ENCODE peak calls at places on chromosomes 6 and 20, in ten cellular contexts. One of them, this sample, is unnamed.
A peak's percentile ranks its signal among the peaks of the same experiment; 100 is the strongest.

GRCh38 chr20:52103911-52104545 is 87.6 kb downstream of the ZFP64 start:
- DNase-seq in nephron progenitor cell: peak; percentile 44
- DNase-seq in CD14-positive monocyte: peak; percentile 48
- DNase-seq in endodermal cell: peak; percentile 86
- DNase-seq in HFFc6: no peak
- DNase-seq in CD8-positive, alpha-beta T cell: no peak
- DNase-seq in uterus: no peak
- DNase-seq in Panc1: no peak
- DNase-seq in heart left ventricle: no peak
- DNase-seq in psoas muscle: no peak
- DNase-seq in this sample: no peak

GRCh38 chr6:27138837-27139752 is 108.4 kb upstream of the PRSS16 start:
- DNase-seq in nephron progenitor cell: peak; percentile 51
- DNase-seq in Panc1: no peak
- DNase-seq in CD14-positive monocyte: no peak
- DNase-seq in uterus: peak; percentile 47
- DNase-seq in psoas muscle: peak; percentile 60
- DNase-seq in HFFc6: peak; percentile 21
- DNase-seq in endodermal cell: peak; percentile 93
- DNase-seq in CD8-positive, alpha-beta T cell: peak; percentile 60
- DNase-seq in heart left ventricle: peak; percentile 61
- DNase-seq in this sample: no peak

GRCh38 chr6:111939902-111940301 is 66.7 kb upstream of the FYN start:
- DNase-seq in CD14-positive monocyte: peak; percentile 57
- DNase-seq in psoas muscle: no peak
- DNase-seq in uterus: no peak
- DNase-seq in Panc1: no peak
- DNase-seq in CD8-positive, alpha-beta T cell: no peak
- DNase-seq in endodermal cell: no peak
- DNase-seq in heart left ventricle: no peak
- DNase-seq in nephron progenitor cell: no peak
- DNase-seq in HFFc6: no peak
- DNase-seq in this sample: no peak

GRCh38 chr20:32828029-32828666 is 8.4 kb downstream of the MAPRE1 start:
- DNase-seq in uterus: no peak
- DNase-seq in CD8-positive, alpha-beta T cell: no peak
- DNase-seq in Panc1: no peak
- DNase-seq in psoas muscle: no peak
- DNase-seq in CD14-positive monocyte: no peak
- DNase-seq in nephron progenitor cell: no peak
- DNase-seq in heart left ventricle: no peak
- DNase-seq in HFFc6: no peak
- DNase-seq in endodermal cell: no peak
- DNase-seq in this sample: no peak

GRCh38 chr6:144667517-144667916 is 382.4 kb downstream of the UTRN start:
- DNase-seq in Panc1: no peak
- DNase-seq in endodermal cell: no peak
- DNase-seq in nephron progenitor cell: no peak
- DNase-seq in HFFc6: no peak
- DNase-seq in CD14-positive monocyte: no peak
- DNase-seq in uterus: no peak
- DNase-seq in psoas muscle: no peak
- DNase-seq in heart left ventricle: no peak
- DNase-seq in CD8-positive, alpha-beta T cell: no peak
- DNase-seq in this sample: no peak

GRCh38 chr6:52610745-52611355 is 34.0 kb upstream of the TRAM2 start:
- DNase-seq in Panc1: no peak
- DNase-seq in endodermal cell: no peak
- DNase-seq in CD8-positive, alpha-beta T cell: no peak
- DNase-seq in psoas muscle: no peak
- DNase-seq in nephron progenitor cell: no peak
- DNase-seq in CD14-positive monocyte: no peak
- DNase-seq in HFFc6: peak; percentile 67
- DNase-seq in heart left ventricle: no peak
- DNase-seq in uterus: no peak
- DNase-seq in this sample: no peak

GRCh38 chr6:108406943-108407342 is 112.1 kb downstream of the AFG1L start:
- DNase-seq in CD8-positive, alpha-beta T cell: no peak
- DNase-seq in nephron progenitor cell: no peak
- DNase-seq in Panc1: no peak
- DNase-seq in uterus: no peak
- DNase-seq in endodermal cell: no peak
- DNase-seq in psoas muscle: no peak
- DNase-seq in heart left ventricle: no peak
- DNase-seq in HFFc6: no peak
- DNase-seq in CD14-positive monocyte: no peak
- DNase-seq in this sample: no peak

GRCh38 chr6:128438311-128438916 is 82.0 kb downstream of the PTPRK start:
- DNase-seq in CD8-positive, alpha-beta T cell: no peak
- DNase-seq in psoas muscle: no peak
- DNase-seq in heart left ventricle: no peak
- DNase-seq in HFFc6: no peak
- DNase-seq in endodermal cell: no peak
- DNase-seq in nephron progenitor cell: no peak
- DNase-seq in uterus: peak; percentile 19
- DNase-seq in CD14-positive monocyte: no peak
- DNase-seq in Panc1: no peak
- DNase-seq in this sample: no peak

GRCh38 chr6:26594730-26595632 is 1.8 kb upstream of the ABT1 start:
- DNase-seq in heart left ventricle: no peak
- DNase-seq in HFFc6: peak; percentile 94
- DNase-seq in uterus: peak; percentile 52
- DNase-seq in psoas muscle: no peak
- DNase-seq in endodermal cell: peak; percentile 87
- DNase-seq in CD14-positive monocyte: no peak
- DNase-seq in Panc1: peak; percentile 95
- DNase-seq in CD8-positive, alpha-beta T cell: no peak
- DNase-seq in nephron progenitor cell: peak; percentile 48
- DNase-seq in this sample: no peak

GRCh38 chr6:147022041-147022440 is 182.2 kb upstream of the STXBP5 start:
- DNase-seq in CD8-positive, alpha-beta T cell: no peak
- DNase-seq in psoas muscle: no peak
- DNase-seq in Panc1: no peak
- DNase-seq in uterus: no peak
- DNase-seq in CD14-positive monocyte: no peak
- DNase-seq in HFFc6: peak; percentile 6
- DNase-seq in nephron progenitor cell: no peak
- DNase-seq in endodermal cell: no peak
- DNase-seq in heart left ventricle: no peak
- DNase-seq in this sample: no peak

GRCh38 chr6:71309666-71310065 is 21.1 kb downstream of the OGFRL1 start:
- DNase-seq in Panc1: no peak
- DNase-seq in endodermal cell: no peak
- DNase-seq in uterus: no peak
- DNase-seq in heart left ventricle: no peak
- DNase-seq in CD8-positive, alpha-beta T cell: no peak
- DNase-seq in HFFc6: no peak
- DNase-seq in psoas muscle: no peak
- DNase-seq in CD14-positive monocyte: no peak
- DNase-seq in nephron progenitor cell: no peak
- DNase-seq in this sample: no peak

GRCh38 chr6:113967777-113968176 is 3.2 kb downstream of the HDAC2 start:
- DNase-seq in CD8-positive, alpha-beta T cell: no peak
- DNase-seq in Panc1: no peak
- DNase-seq in endodermal cell: no peak
- DNase-seq in psoas muscle: no peak
- DNase-seq in HFFc6: no peak
- DNase-seq in uterus: no peak
- DNase-seq in heart left ventricle: no peak
- DNase-seq in CD14-positive monocyte: no peak
- DNase-seq in nephron progenitor cell: no peak
- DNase-seq in this sample: no peak

GRCh38 chr20:58583586-58583985 is 67.5 kb upstream of the STX16 start:
- DNase-seq in HFFc6: no peak
- DNase-seq in CD8-positive, alpha-beta T cell: no peak
- DNase-seq in uterus: no peak
- DNase-seq in nephron progenitor cell: no peak
- DNase-seq in CD14-positive monocyte: no peak
- DNase-seq in psoas muscle: no peak
- DNase-seq in Panc1: no peak
- DNase-seq in endodermal cell: no peak
- DNase-seq in heart left ventricle: no peak
- DNase-seq in this sample: no peak

GRCh38 chr20:2290486-2290885 is 5.3 kb upstream of the TGM3 start:
- DNase-seq in endodermal cell: peak; percentile 21
- DNase-seq in CD8-positive, alpha-beta T cell: no peak
- DNase-seq in heart left ventricle: no peak
- DNase-seq in CD14-positive monocyte: no peak
- DNase-seq in nephron progenitor cell: no peak
- DNase-seq in Panc1: no peak
- DNase-seq in uterus: no peak
- DNase-seq in psoas muscle: no peak
- DNase-seq in HFFc6: no peak
- DNase-seq in this sample: no peak

GRCh38 chr6:146881228-146882181 is 282.7 kb downstream of the ADGB start:
- DNase-seq in nephron progenitor cell: no peak
- DNase-seq in CD14-positive monocyte: no peak
- DNase-seq in heart left ventricle: no peak
- DNase-seq in CD8-positive, alpha-beta T cell: no peak
- DNase-seq in HFFc6: no peak
- DNase-seq in endodermal cell: peak; percentile 71
- DNase-seq in uterus: no peak
- DNase-seq in psoas muscle: no peak
- DNase-seq in Panc1: no peak
- DNase-seq in this sample: no peak

GRCh38 chr6:46234700-46235099 is 63.9 kb upstream of the ENPP5 start:
- DNase-seq in endodermal cell: no peak
- DNase-seq in uterus: no peak
- DNase-seq in CD14-positive monocyte: no peak
- DNase-seq in HFFc6: no peak
- DNase-seq in nephron progenitor cell: no peak
- DNase-seq in Panc1: no peak
- DNase-seq in heart left ventricle: no peak
- DNase-seq in psoas muscle: no peak
- DNase-seq in CD8-positive, alpha-beta T cell: no peak
- DNase-seq in this sample: no peak

GRCh38 chr20:5727018-5727515 is 23.1 kb upstream of the SHLD1 start:
- DNase-seq in uterus: no peak
- DNase-seq in endodermal cell: no peak
- DNase-seq in CD14-positive monocyte: no peak
- DNase-seq in psoas muscle: no peak
- DNase-seq in Panc1: no peak
- DNase-seq in nephron progenitor cell: no peak
- DNase-seq in HFFc6: no peak
- DNase-seq in heart left ventricle: no peak
- DNase-seq in CD8-positive, alpha-beta T cell: no peak
- DNase-seq in this sample: no peak

GRCh38 chr20:45229264-45230056 is 8.3 kb downstream of the SEMG2 start:
- DNase-seq in uterus: no peak
- DNase-seq in endodermal cell: peak; percentile 92
- DNase-seq in nephron progenitor cell: no peak
- DNase-seq in psoas muscle: no peak
- DNase-seq in CD14-positive monocyte: no peak
- DNase-seq in CD8-positive, alpha-beta T cell: peak; percentile 22
- DNase-seq in Panc1: no peak
- DNase-seq in HFFc6: no peak
- DNase-seq in heart left ventricle: no peak
- DNase-seq in this sample: no peak
- TF ChIP-seq CTCF in uterus: no peak
- TF ChIP-seq CTCF in endodermal cell: peak; percentile 88
- TF ChIP-seq CTCF in nephron progenitor cell: no peak
- TF ChIP-seq CTCF in psoas muscle: no peak
- TF ChIP-seq CTCF in CD14-positive monocyte: peak; percentile 64
- TF ChIP-seq CTCF in CD8-positive, alpha-beta T cell: no peak
- TF ChIP-seq CTCF in Panc1: peak; percentile 84
- TF ChIP-seq CTCF in HFFc6: peak; percentile 77
- TF ChIP-seq CTCF in heart left ventricle: no peak
- TF ChIP-seq CTCF in this sample: peak; percentile 53

GRCh38 chr6:91442342-91442741 is 855.5 kb upstream of the MAP3K7 start:
- DNase-seq in HFFc6: no peak
- DNase-seq in heart left ventricle: no peak
- DNase-seq in CD8-positive, alpha-beta T cell: no peak
- DNase-seq in nephron progenitor cell: no peak
- DNase-seq in psoas muscle: no peak
- DNase-seq in Panc1: no peak
- DNase-seq in endodermal cell: no peak
- DNase-seq in CD14-positive monocyte: no peak
- DNase-seq in uterus: no peak
- DNase-seq in this sample: no peak
- TF ChIP-seq CTCF in HFFc6: no peak
- TF ChIP-seq CTCF in heart left ventricle: no peak
- TF ChIP-seq CTCF in CD8-positive, alpha-beta T cell: no peak
- TF ChIP-seq CTCF in nephron progenitor cell: no peak
- TF ChIP-seq CTCF in psoas muscle: no peak
- TF ChIP-seq CTCF in Panc1: no peak
- TF ChIP-seq CTCF in endodermal cell: no peak
- TF ChIP-seq CTCF in CD14-positive monocyte: no peak
- TF ChIP-seq CTCF in uterus: no peak
- TF ChIP-seq CTCF in this sample: no peak

GRCh38 chr6:23659125-23659524 is 466.9 kb upstream of the NRSN1 start:
- DNase-seq in CD8-positive, alpha-beta T cell: no peak
- DNase-seq in nephron progenitor cell: peak; percentile 45
- DNase-seq in heart left ventricle: no peak
- DNase-seq in endodermal cell: peak; percentile 75
- DNase-seq in Panc1: no peak
- DNase-seq in psoas muscle: no peak
- DNase-seq in uterus: no peak
- DNase-seq in CD14-positive monocyte: no peak
- DNase-seq in HFFc6: no peak
- DNase-seq in this sample: peak; percentile 26
- TF ChIP-seq CTCF in CD8-positive, alpha-beta T cell: no peak
- TF ChIP-seq CTCF in nephron progenitor cell: peak; percentile 69
- TF ChIP-seq CTCF in heart left ventricle: peak; percentile 41
- TF ChIP-seq CTCF in endodermal cell: peak; percentile 87
- TF ChIP-seq CTCF in Panc1: peak; percentile 47
- TF ChIP-seq CTCF in psoas muscle: peak; percentile 22
- TF ChIP-seq CTCF in uterus: peak; percentile 8
- TF ChIP-seq CTCF in CD14-positive monocyte: no peak
- TF ChIP-seq CTCF in HFFc6: no peak
- TF ChIP-seq CTCF in this sample: peak; percentile 86

GRCh38 chr20:47705497-47705856 is 79.8 kb downstream of the SULF2 start:
- DNase-seq in uterus: peak; percentile 62
- DNase-seq in endodermal cell: no peak
- DNase-seq in CD14-positive monocyte: no peak
- DNase-seq in CD8-positive, alpha-beta T cell: no peak
- DNase-seq in heart left ventricle: no peak
- DNase-seq in HFFc6: no peak
- DNase-seq in nephron progenitor cell: no peak
- DNase-seq in Panc1: no peak
- DNase-seq in psoas muscle: peak; percentile 54
- DNase-seq in this sample: no peak

GRCh38 chr20:47706345-47706744 is 78.9 kb downstream of the SULF2 start:
- DNase-seq in CD14-positive monocyte: no peak
- DNase-seq in HFFc6: no peak
- DNase-seq in CD8-positive, alpha-beta T cell: no peak
- DNase-seq in Panc1: no peak
- DNase-seq in uterus: no peak
- DNase-seq in heart left ventricle: no peak
- DNase-seq in endodermal cell: no peak
- DNase-seq in nephron progenitor cell: no peak
- DNase-seq in psoas muscle: peak; percentile 19
- DNase-seq in this sample: no peak

GRCh38 chr20:47701612-47702011 is 83.7 kb downstream of the SULF2 start:
- DNase-seq in nephron progenitor cell: no peak
- DNase-seq in Panc1: no peak
- DNase-seq in CD14-positive monocyte: no peak
- DNase-seq in CD8-positive, alpha-beta T cell: no peak
- DNase-seq in heart left ventricle: no peak
- DNase-seq in psoas muscle: peak; percentile 13
- DNase-seq in uterus: no peak
- DNase-seq in endodermal cell: no peak
- DNase-seq in HFFc6: no peak
- DNase-seq in this sample: no peak

GRCh38 chr20:47703748-47704147 is 81.5 kb downstream of the SULF2 start:
- DNase-seq in uterus: no peak
- DNase-seq in HFFc6: no peak
- DNase-seq in heart left ventricle: no peak
- DNase-seq in CD8-positive, alpha-beta T cell: no peak
- DNase-seq in CD14-positive monocyte: no peak
- DNase-seq in psoas muscle: no peak
- DNase-seq in endodermal cell: no peak
- DNase-seq in Panc1: no peak
- DNase-seq in nephron progenitor cell: no peak
- DNase-seq in this sample: no peak

GRCh38 chr20:47704746-47705496 is 80.4 kb downstream of the SULF2 start:
- DNase-seq in nephron progenitor cell: no peak
- DNase-seq in endodermal cell: no peak
- DNase-seq in CD8-positive, alpha-beta T cell: no peak
- DNase-seq in Panc1: no peak
- DNase-seq in HFFc6: no peak
- DNase-seq in CD14-positive monocyte: no peak
- DNase-seq in uterus: peak; percentile 71
- DNase-seq in heart left ventricle: peak; percentile 61
- DNase-seq in psoas muscle: peak; percentile 61
- DNase-seq in this sample: no peak
- TF ChIP-seq CTCF in nephron progenitor cell: no peak
- TF ChIP-seq CTCF in endodermal cell: peak; percentile 28
- TF ChIP-seq CTCF in CD8-positive, alpha-beta T cell: no peak
- TF ChIP-seq CTCF in Panc1: no peak
- TF ChIP-seq CTCF in HFFc6: no peak
- TF ChIP-seq CTCF in CD14-positive monocyte: no peak
- TF ChIP-seq CTCF in uterus: no peak
- TF ChIP-seq CTCF in heart left ventricle: no peak
- TF ChIP-seq CTCF in psoas muscle: no peak
- TF ChIP-seq CTCF in this sample: no peak